ENCODE peak calls at places on chromosomes 2 and 18, in ten cellular contexts. One of them, this sample, is unnamed.

GRCh38 chr18:32754508-32755263 is 18.1 kb downstream of the KLHL14 start:
- DNase-seq in IMR-90: no peak
- DNase-seq in T-helper 1 cell: no peak
- DNase-seq in activated naive CD8-positive, alpha-beta T cell treated with anti-CD3 and anti-CD28 coated beads, Interleukin-2, amount 50 U/mL, for 24 hours: no peak
- DNase-seq in NCI-H1694 treated with DMSO at 0.1 percent for 48 hours: no peak
- DNase-seq in AG09309: no peak
- DNase-seq in foreskin keratinocyte: no peak
- DNase-seq in HEK293T: no peak
- DNase-seq in T1000: no peak
- DNase-seq in Karpas-422: no peak
- DNase-seq in this sample: no peak

GRCh38 chr2:50401772-50402653 is 629.9 kb downstream of the NRXN1 start:
- DNase-seq in foreskin keratinocyte: peak; percentile 63
- DNase-seq in Karpas-422: peak; percentile 84
- DNase-seq in AG09309: no peak
- DNase-seq in HEK293T: peak; percentile 38
- DNase-seq in IMR-90: peak; percentile 52
- DNase-seq in activated naive CD8-positive, alpha-beta T cell treated with anti-CD3 and anti-CD28 coated beads, Interleukin-2, amount 50 U/mL, for 24 hours: peak; percentile 35
- DNase-seq in T-helper 1 cell: no peak
- DNase-seq in T1000: peak; percentile 20
- DNase-seq in NCI-H1694 treated with DMSO at 0.1 percent for 48 hours: peak; percentile 65
- DNase-seq in this sample: peak; percentile 47

GRCh38 chr18:44723366-44723765 is 42.7 kb downstream of the SETBP1 start:
- DNase-seq in activated naive CD8-positive, alpha-beta T cell treated with anti-CD3 and anti-CD28 coated beads, Interleukin-2, amount 50 U/mL, for 24 hours: no peak
- DNase-seq in foreskin keratinocyte: no peak
- DNase-seq in HEK293T: no peak
- DNase-seq in T1000: no peak
- DNase-seq in Karpas-422: no peak
- DNase-seq in AG09309: no peak
- DNase-seq in IMR-90: no peak
- DNase-seq in NCI-H1694 treated with DMSO at 0.1 percent for 48 hours: no peak
- DNase-seq in T-helper 1 cell: no peak
- DNase-seq in this sample: no peak

GRCh38 chr2:197113221-197113831 is 186.8 kb upstream of the PGAP1 start:
- DNase-seq in foreskin keratinocyte: no peak
- DNase-seq in AG09309: no peak
- DNase-seq in T1000: no peak
- DNase-seq in T-helper 1 cell: no peak
- DNase-seq in NCI-H1694 treated with DMSO at 0.1 percent for 48 hours: peak; percentile 64
- DNase-seq in HEK293T: peak; percentile 19
- DNase-seq in IMR-90: peak; percentile 45
- DNase-seq in Karpas-422: peak; percentile 80
- DNase-seq in activated naive CD8-positive, alpha-beta T cell treated with anti-CD3 and anti-CD28 coated beads, Interleukin-2, amount 50 U/mL, for 24 hours: no peak
- DNase-seq in this sample: peak; percentile 29

GRCh38 chr2:1446281-1446680 is 33.0 kb downstream of the TPO start:
- DNase-seq in foreskin keratinocyte: no peak
- DNase-seq in activated naive CD8-positive, alpha-beta T cell treated with anti-CD3 and anti-CD28 coated beads, Interleukin-2, amount 50 U/mL, for 24 hours: no peak
- DNase-seq in T1000: no peak
- DNase-seq in Karpas-422: no peak
- DNase-seq in AG09309: no peak
- DNase-seq in T-helper 1 cell: no peak
- DNase-seq in NCI-H1694 treated with DMSO at 0.1 percent for 48 hours: no peak
- DNase-seq in HEK293T: no peak
- DNase-seq in IMR-90: no peak
- DNase-seq in this sample: no peak

GRCh38 chr2:42851740-42852250 is 59.4 kb upstream of the HAAO start:
- DNase-seq in HEK293T: no peak
- DNase-seq in T1000: no peak
- DNase-seq in IMR-90: no peak
- DNase-seq in Karpas-422: no peak
- DNase-seq in foreskin keratinocyte: no peak
- DNase-seq in NCI-H1694 treated with DMSO at 0.1 percent for 48 hours: no peak
- DNase-seq in AG09309: no peak
- DNase-seq in activated naive CD8-positive, alpha-beta T cell treated with anti-CD3 and anti-CD28 coated beads, Interleukin-2, amount 50 U/mL, for 24 hours: no peak
- DNase-seq in T-helper 1 cell: no peak
- DNase-seq in this sample: no peak

GRCh38 chr2:14781148-14781547 is 148.6 kb downstream of the LRATD1 start:
- DNase-seq in foreskin keratinocyte: peak; percentile 31
- DNase-seq in T-helper 1 cell: no peak
- DNase-seq in NCI-H1694 treated with DMSO at 0.1 percent for 48 hours: no peak
- DNase-seq in AG09309: no peak
- DNase-seq in Karpas-422: no peak
- DNase-seq in IMR-90: no peak
- DNase-seq in activated naive CD8-positive, alpha-beta T cell treated with anti-CD3 and anti-CD28 coated beads, Interleukin-2, amount 50 U/mL, for 24 hours: no peak
- DNase-seq in HEK293T: no peak
- DNase-seq in T1000: no peak
- DNase-seq in this sample: no peak

GRCh38 chr2:76330865-76331264 is 620.1 kb upstream of the GCFC2 start:
- DNase-seq in Karpas-422: no peak
- DNase-seq in IMR-90: no peak
- DNase-seq in HEK293T: no peak
- DNase-seq in T1000: no peak
- DNase-seq in AG09309: no peak
- DNase-seq in activated naive CD8-positive, alpha-beta T cell treated with anti-CD3 and anti-CD28 coated beads, Interleukin-2, amount 50 U/mL, for 24 hours: no peak
- DNase-seq in NCI-H1694 treated with DMSO at 0.1 percent for 48 hours: no peak
- DNase-seq in foreskin keratinocyte: no peak
- DNase-seq in T-helper 1 cell: no peak
- DNase-seq in this sample: no peak

GRCh38 chr2:198471291-198471690 is 666.9 kb downstream of the PLCL1 start:
- DNase-seq in activated naive CD8-positive, alpha-beta T cell treated with anti-CD3 and anti-CD28 coated beads, Interleukin-2, amount 50 U/mL, for 24 hours: no peak
- DNase-seq in NCI-H1694 treated with DMSO at 0.1 percent for 48 hours: no peak
- DNase-seq in Karpas-422: peak; percentile 57
- DNase-seq in T1000: no peak
- DNase-seq in foreskin keratinocyte: peak; percentile 17
- DNase-seq in AG09309: no peak
- DNase-seq in HEK293T: no peak
- DNase-seq in T-helper 1 cell: no peak
- DNase-seq in IMR-90: no peak
- DNase-seq in this sample: peak; percentile 5

GRCh38 chr2:9846554-9846953 is 3.3 kb downstream of the TAF1B start:
- DNase-seq in NCI-H1694 treated with DMSO at 0.1 percent for 48 hours: no peak
- DNase-seq in HEK293T: no peak
- DNase-seq in foreskin keratinocyte: peak; percentile 88
- DNase-seq in T-helper 1 cell: no peak
- DNase-seq in Karpas-422: no peak
- DNase-seq in activated naive CD8-positive, alpha-beta T cell treated with anti-CD3 and anti-CD28 coated beads, Interleukin-2, amount 50 U/mL, for 24 hours: no peak
- DNase-seq in T1000: no peak
- DNase-seq in IMR-90: peak; percentile 71
- DNase-seq in AG09309: no peak
- DNase-seq in this sample: no peak

GRCh38 chr2:164910091-164910899 is 45.0 kb downstream of the SLC38A11 start:
- DNase-seq in activated naive CD8-positive, alpha-beta T cell treated with anti-CD3 and anti-CD28 coated beads, Interleukin-2, amount 50 U/mL, for 24 hours: no peak
- DNase-seq in AG09309: peak; percentile 55
- DNase-seq in T-helper 1 cell: no peak
- DNase-seq in HEK293T: peak; percentile 24
- DNase-seq in NCI-H1694 treated with DMSO at 0.1 percent for 48 hours: peak; percentile 80
- DNase-seq in IMR-90: peak; percentile 77
- DNase-seq in foreskin keratinocyte: peak; percentile 80
- DNase-seq in T1000: no peak
- DNase-seq in Karpas-422: no peak
- DNase-seq in this sample: no peak